ENCODE peak calls at places on chromosomes 7 and 10, in six cellular contexts. F, V, N, M, A and I are unnamed samples. For H3K4me1 and H3K9me3, the result is how much of the 10 kb centered on the place peaks cover.

GRCh38 chr7:102892631-102893278 is 20.0 kb upstream of the LRRC17 start:
- DNase-seq in F (no peak), V (no peak), N (no peak), M (no peak), A (no peak), I (no peak)

GRCh38 chr7:41792099-41792498 is 89.2 kb upstream of the INHBA start:
- DNase-seq in F (no peak), V (no peak), N (no peak), M (no peak), A (no peak), I (no peak)

GRCh38 chr7:147711429-147711828 is 879.1 kb upstream of the C7orf33 start:
- DNase-seq in F (no peak), V (no peak), N (no peak), M (no peak), A (no peak), I (no peak)

GRCh38 chr7:32264667-32265284 is 194.6 kb upstream of the PDE1C start:
- DNase-seq in F (no peak), V (no peak), N (peak), M (no peak), A (no peak), I (no peak)

GRCh38 chr10:124168581-124168980 is 75.2 kb upstream of the CHST15 start:
- DNase-seq in F (no peak), V (no peak), N (no peak), M (no peak), A (no peak), I (no peak)

GRCh38 chr10:113967096-113967495 is 76.6 kb upstream of the ADRB1 start:
- DNase-seq in F (no peak), V (no peak), N (no peak), M (no peak), A (no peak), I (no peak)

GRCh38 chr7:28125381-28126046 is 55.1 kb downstream of the JAZF1 start:
- DNase-seq in F (no peak), V (no peak), N (peak), M (no peak), A (no peak), I (no peak)

GRCh38 chr7:50822716-50823115 is 40.0 kb upstream of the GRB10 start:
- DNase-seq in F (no peak), V (no peak), N (no peak), M (no peak), A (no peak), I (no peak)

GRCh38 chr7:74012842-74013249 is 15.1 kb upstream of the ELN start:
- DNase-seq in F (no peak), V (peak), N (no peak), M (no peak), A (no peak), I (no peak)

GRCh38 chr7:37040330-37040729 is 316.0 kb upstream of the AOAH start:
- DNase-seq in F (no peak), V (no peak), N (no peak), M (no peak), A (no peak), I (no peak)

GRCh38 chr7:107938448-107939250 is 47.7 kb downstream of the DLD start:
- DNase-seq in F (peak), V (no peak), N (no peak), M (no peak), A (no peak), I (no peak)

GRCh38 chr7:133642907-133643306 is 390.0 kb downstream of the EXOC4 start:
- DNase-seq in F (no peak), V (no peak), N (no peak), M (no peak), A (no peak), I (no peak)

GRCh38 chr7:149569025-149569725 is 71.6 kb upstream of the ZNF746 start:
- DNase-seq in F (no peak), V (no peak), N (no peak), M (no peak), A (no peak), I (no peak)

GRCh38 chr10:28631896-28632596 is 45.3 kb upstream of the BAMBI start:
- DNase-seq in F (no peak), V (no peak), N (no peak), M (no peak), A (no peak), I (no peak)

GRCh38 chr10:46084321-46085165 is 38.5 kb upstream of the MSMB start:
- DNase-seq in F (no peak), V (peak), N (no peak), M (no peak), A (no peak), I (no peak)

GRCh38 chr10:101833466-101833865 is 10.1 kb downstream of the KCNIP2 start:
- DNase-seq in F (peak), V (no peak), N (no peak), M (no peak), A (no peak), I (no peak)
- H3K4me1 ChIP-seq in F (under half), V (under half), N (under half), M (under half), A (under half), I (under half)

DNA sequence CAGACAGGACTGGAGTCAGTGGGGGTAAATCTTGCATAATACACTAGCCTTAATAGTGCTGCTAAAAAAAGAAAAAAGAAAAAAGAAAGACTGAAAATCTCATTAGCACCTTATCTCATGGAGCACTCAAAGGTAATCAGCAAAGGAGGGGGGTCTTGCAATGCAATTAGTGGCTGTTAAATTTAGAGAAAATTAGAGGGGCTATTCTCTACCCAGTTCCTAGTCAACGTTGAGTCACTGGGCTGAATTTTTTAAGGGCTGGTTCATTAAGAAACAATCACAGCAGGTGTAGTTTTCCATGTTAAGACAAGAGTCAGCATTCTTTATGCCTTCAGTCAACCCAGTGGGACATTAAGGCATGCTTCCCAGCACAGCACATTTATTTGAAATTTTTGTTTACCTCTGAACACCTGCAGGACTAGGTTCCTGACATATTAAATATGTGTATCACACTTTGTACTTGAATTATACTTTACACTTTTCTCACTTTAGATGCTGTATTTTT is 1455.6 kb upstream of the CELF2 start:
- DNase-seq in F (no peak), V (no peak), N (no peak), M (no peak), A (no peak), I (no peak)
- H3K9me3 ChIP-seq in F (under half), V (under half), N (under half), M (under half), A (under half), I (under half)

GRCh38 chr10:3858051-3858845 is 73.2 kb upstream of the KLF6 start:
- DNase-seq in F (no peak), V (no peak), N (no peak), M (no peak), A (no peak), I (no peak)

GRCh38 chr10:3853547-3853989 is 68.6 kb upstream of the KLF6 start:
- DNase-seq in F (no peak), V (no peak), N (no peak), M (no peak), A (peak), I (peak)

GRCh38 chr10:3857318-3857717 is 72.3 kb upstream of the KLF6 start:
- DNase-seq in F (no peak), V (no peak), N (no peak), M (no peak), A (no peak), I (no peak)

GRCh38 chr10:3853016-3853415 is 68.0 kb upstream of the KLF6 start:
- DNase-seq in F (no peak), V (peak), N (no peak), M (no peak), A (no peak), I (no peak)

GRCh38 chr10:3856593-3856992 is 71.6 kb upstream of the KLF6 start:
- DNase-seq in F (no peak), V (no peak), N (no peak), M (no peak), A (no peak), I (no peak)
- H3K4me1 ChIP-seq in F (under half), V (under half), N (under half), M (under half), A (under half), I (under half)

GRCh38 chr10:32692174-32692573 is 246.2 kb downstream of the CCDC7 start:
- DNase-seq in F (no peak), V (no peak), N (no peak), M (peak), A (no peak), I (no peak)
- H3K9me3 ChIP-seq in F (under half), V (under half), N (under half), M (under half), A (under half), I (under half)

DNA sequence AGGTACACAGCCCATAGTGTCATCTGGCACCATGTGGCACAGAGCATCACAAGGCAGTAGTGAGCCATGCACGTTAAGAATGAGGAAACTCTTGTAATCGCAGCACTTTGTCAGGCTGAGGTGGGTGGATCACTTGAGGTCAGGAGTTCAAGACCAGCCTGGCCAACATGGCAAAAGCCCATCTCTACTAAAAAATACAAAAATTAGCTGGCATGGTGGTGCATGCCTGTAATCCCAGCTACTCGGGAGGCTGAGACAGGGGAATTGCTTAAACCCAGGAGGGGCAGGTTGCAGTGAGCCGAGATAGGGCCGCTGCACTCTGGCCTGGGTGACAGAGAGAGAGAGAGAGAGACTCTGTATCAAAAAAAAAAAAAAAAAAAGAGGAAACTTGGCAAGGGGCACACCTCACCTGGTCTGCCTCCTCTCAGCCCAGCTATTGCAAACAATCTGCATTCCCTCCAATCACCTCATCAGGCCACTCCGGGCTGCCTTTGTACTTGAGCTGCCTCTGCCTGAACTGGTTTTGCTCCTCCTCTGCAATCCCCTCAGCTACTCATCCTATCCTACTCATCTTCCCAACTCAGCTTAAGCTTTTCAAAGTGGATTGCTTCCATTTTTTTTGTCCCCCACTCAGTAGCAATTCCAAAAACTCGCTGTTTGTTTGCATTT is 46.0 kb upstream of the OPTN start:
- DNase-seq in F (no peak), V (no peak), N (no peak), M (no peak), A (no peak), I (no peak)
- H3K4me1 ChIP-seq in F (under half), V (under half), N (under half), M (under half), A (under half), I (under half)

GRCh38 chr10:80422221-80422536 is 13.8 kb downstream of the PRXL2A start:
- DNase-seq in F (no peak), V (no peak), N (no peak), M (no peak), A (no peak), I (no peak)

GRCh38 chr10:80429521-80429966 is 21.2 kb downstream of the PRXL2A start:
- DNase-seq in F (no peak), V (peak), N (no peak), M (no peak), A (peak), I (peak)

GRCh38 chr10:80421369-80422220 is 13.2 kb downstream of the PRXL2A start:
- DNase-seq in F (no peak), V (no peak), N (no peak), M (no peak), A (no peak), I (no peak)

GRCh38 chr10:80425901-80426300 is 17.6 kb downstream of the PRXL2A start:
- DNase-seq in F (no peak), V (peak), N (no peak), M (no peak), A (no peak), I (no peak)
- H3K9me3 ChIP-seq in F (under half), V (under half), N (under half), M (under half), A (under half), I (under half)

DNA sequence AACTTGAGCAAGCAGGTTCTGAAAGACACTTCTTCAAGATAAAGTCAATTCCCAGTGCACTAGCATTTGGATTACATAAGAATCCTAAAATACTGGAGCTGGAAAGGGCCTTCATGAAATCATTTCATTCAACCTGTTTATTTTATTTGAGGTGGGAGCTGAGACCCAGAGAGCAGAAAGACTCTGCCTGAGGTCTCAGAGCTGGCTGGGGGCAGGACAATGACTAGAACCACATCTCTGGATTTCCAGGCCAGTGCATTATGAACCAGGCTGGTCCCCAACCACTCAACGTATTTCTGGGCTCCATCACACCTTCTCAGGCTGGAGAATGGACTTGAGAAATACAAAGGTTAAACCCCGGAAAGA is 8.4 kb downstream of the ANXA11 start:
- DNase-seq in F (no peak), V (no peak), N (no peak), M (no peak), A (no peak), I (no peak)
- H3K4me1 ChIP-seq in F (half or more), V (under half), N (under half), M (under half), A (half or more), I (under half)

GRCh38 chr10:82882722-82883121 is 1007.7 kb downstream of the NRG3 start:
- DNase-seq in F (no peak), V (no peak), N (no peak), M (no peak), A (no peak), I (no peak)
- H3K9me3 ChIP-seq in F (under half), V (under half), N (under half), M (under half), A (under half), I (under half)